ENCODE peak calls at places on chromosomes 4 and X, in ten cellular contexts. Q is body of pancreas, G is NB4, X is esophagus muscularis mucosa, L is A549, D is prostate gland, S is GM12878, H is transverse colon, U is heart left ventricle, T is GM12892. J is an unnamed sample.

GRCh38 chrX:50700921-50701320 is 113.1 kb downstream of the SHROOM4 start:
- DNase-seq in S (no peak), T (no peak), X (no peak), H (no peak), G (no peak), D (no peak), Q (no peak), L (no peak), U (no peak), J (peak; percentile 43)

GRCh38 chr4:148782284-148782683 is 340.1 kb upstream of the NR3C2 start:
- DNase-seq in H (no peak), S (no peak), Q (no peak), L (peak; percentile 1), X (no peak), U (no peak), T (no peak), G (no peak), D (no peak), J (no peak)

GRCh38 chrX:14697453-14697852 is 168.1 kb downstream of the GLRA2 start:
- DNase-seq in Q (peak; percentile 21), U (no peak), T (peak; percentile 4), S (no peak), G (peak; percentile 40), D (no peak), X (no peak), L (peak; percentile 53), H (peak; percentile 48), J (peak; percentile 53)

GRCh38 chrX:135543924-135544323 is 23.5 kb downstream of the INTS6L start:
- DNase-seq in G (peak; percentile 41), Q (no peak), X (no peak), S (no peak), L (peak; percentile 17), U (no peak), H (peak; percentile 30), T (no peak), D (no peak), J (no peak)

GRCh38 chr4:68906238-68907137 is 45.1 kb downstream of the UGT2A3 start:
- DNase-seq in L (no peak), X (no peak), D (peak; percentile 35), H (no peak), U (no peak), S (no peak), Q (peak; percentile 52), G (no peak), T (no peak), J (no peak)

GRCh38 chr4:106353786-106354185 is 14.8 kb downstream of the GIMD1 start:
- DNase-seq in Q (no peak), U (no peak), S (no peak), X (no peak), G (no peak), H (no peak), D (no peak), L (no peak), T (no peak), J (no peak)

GRCh38 chr4:22668301-22668700 is 24.4 kb upstream of the GBA3 start:
- DNase-seq in U (no peak), Q (no peak), X (no peak), T (no peak), S (no peak), D (no peak), L (no peak), G (no peak), H (no peak), J (no peak)

GRCh38 chr4:106454581-106454980 is 86.0 kb upstream of the GIMD1 start:
- DNase-seq in T (no peak), H (no peak), S (no peak), D (no peak), X (no peak), G (no peak), Q (no peak), L (no peak), U (no peak), J (no peak)

GRCh38 chr4:126850286-126850685 is 782.5 kb upstream of the INTU start:
- DNase-seq in L (peak; percentile 85), T (no peak), X (no peak), H (no peak), D (no peak), S (no peak), G (peak; percentile 18), Q (no peak), U (no peak), J (no peak)

GRCh38 chr4:48268956-48269860 is at the start of gene TEC:
- DNase-seq in H (peak; percentile 45), L (peak; percentile 60), G (peak; percentile 80), U (no peak), Q (peak; percentile 69), T (no peak), X (no peak), S (no peak), D (peak; percentile 7), J (peak; percentile 70)
- TF ChIP-seq POLR2A in H (peak; percentile 91), L (peak; percentile 28), G (no peak), U (peak; percentile 58), Q (peak; percentile 90), T (peak; percentile 86), X (peak; percentile 15), S (peak; percentile 92), D (peak; percentile 53), J (peak; percentile 55)

GRCh38 chrX:119880552-119881437 is 9.2 kb downstream of the NDUFA1 start:
- DNase-seq in S (peak; percentile 35), U (peak; percentile 7), X (no peak), L (peak; percentile 70), H (peak; percentile 16), T (no peak), Q (peak; percentile 43), D (peak; percentile 4), G (peak; percentile 72), J (peak; percentile 28)
- TF ChIP-seq POLR2A in S (no peak), U (no peak), X (no peak), L (no peak), H (no peak), T (no peak), Q (no peak), D (no peak), G (no peak), J (no peak)

DNA sequence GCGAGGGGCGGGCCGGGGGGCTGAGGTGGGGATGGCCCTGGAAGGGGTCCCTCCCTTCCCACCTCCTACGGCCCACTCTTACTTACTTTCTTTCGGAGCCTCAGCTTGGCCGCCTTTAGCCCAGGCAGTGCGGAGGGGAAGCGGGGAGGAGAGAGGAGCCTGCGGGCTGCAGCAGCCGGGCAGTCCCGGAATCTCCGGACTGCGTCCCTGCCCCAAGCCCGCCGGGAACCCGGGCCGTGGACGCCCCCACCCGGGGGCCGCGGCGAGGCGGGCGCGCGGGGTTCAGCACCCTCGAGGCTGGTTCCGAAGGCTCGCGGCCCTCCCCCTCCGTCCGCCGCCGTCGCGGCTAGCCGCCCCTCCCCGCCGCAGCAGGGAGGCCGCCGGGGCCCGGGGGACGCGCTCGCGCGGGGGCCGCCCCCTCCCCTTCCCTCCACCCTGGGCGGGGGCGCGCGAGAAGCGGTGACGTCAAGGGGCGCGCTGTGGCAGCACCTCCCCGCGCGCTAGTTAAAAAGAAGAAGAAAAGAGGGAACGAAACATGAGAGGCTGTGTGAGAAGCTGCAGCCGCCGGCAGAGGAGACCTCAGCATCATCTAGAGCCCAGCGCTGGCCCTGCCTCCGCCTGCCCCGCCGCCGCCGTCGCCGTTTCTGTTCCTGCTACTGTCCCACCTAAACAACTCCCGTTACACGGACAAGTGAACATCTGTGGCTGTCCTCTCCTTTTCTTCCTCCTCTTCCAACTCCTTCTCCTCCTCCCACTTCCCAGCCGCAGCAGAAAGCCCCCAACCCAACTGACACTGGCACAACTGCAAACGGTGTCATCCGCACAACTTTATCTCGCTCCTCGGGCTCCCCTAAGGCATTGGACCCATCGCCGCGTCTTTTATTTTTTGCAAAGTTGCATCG is at the start of gene HHIP:
- DNase-seq in G (no peak), U (peak; percentile 21), D (no peak), H (peak; percentile 25), X (no peak), L (peak; percentile 14), Q (peak; percentile 33), T (peak; percentile 21), S (no peak), J (peak; percentile 22)
- TF ChIP-seq POLR2A in G (no peak), U (no peak), D (no peak), H (peak; percentile 22), X (no peak), L (no peak), Q (no peak), T (no peak), S (peak; percentile 31), J (no peak)

GRCh38 chr4:88823058-88823919 is 125.7 kb upstream of the NAP1L5 start:
- DNase-seq in L (peak; percentile 88), U (peak; percentile 92), Q (peak; percentile 96), G (peak; percentile 78), H (peak; percentile 90), T (no peak), X (peak; percentile 94), D (peak; percentile 83), S (peak; percentile 57), J (peak; percentile 93)
- TF ChIP-seq POLR2A in L (peak; percentile 45), U (peak; percentile 63), Q (peak; percentile 96), G (no peak), H (peak; percentile 94), T (no peak), X (peak; percentile 49), D (peak; percentile 83), S (no peak), J (peak; percentile 39)

GRCh38 chr4:118835896-118836762 is at the start of gene SEC24D:
- DNase-seq in X (peak; percentile 94), D (peak; percentile 80), Q (peak; percentile 90), S (no peak), G (peak; percentile 88), L (peak; percentile 75), H (peak; percentile 90), T (peak; percentile 86), U (peak; percentile 89), J (peak; percentile 87)

GRCh38 chr4:118836763-118837507 is 1.0 kb upstream of the SEC24D start:
- DNase-seq in X (peak; percentile 12), S (no peak), T (no peak), D (no peak), H (no peak), Q (no peak), G (no peak), L (no peak), U (no peak), J (no peak)

GRCh38 chr4:118834070-118834469 is 1.9 kb downstream of the SEC24D start:
- DNase-seq in U (no peak), X (no peak), S (no peak), Q (no peak), G (no peak), L (no peak), D (no peak), T (no peak), H (no peak), J (no peak)

GRCh38 chr4:118833192-118833820 is 2.6 kb downstream of the SEC24D start:
- DNase-seq in G (no peak), U (no peak), Q (no peak), S (no peak), D (no peak), T (no peak), X (peak; percentile 19), L (no peak), H (no peak), J (no peak)

GRCh38 chr4:118834960-118835895 is 698 bp downstream of the SEC24D start:
- DNase-seq in U (peak; percentile 70), L (peak; percentile 66), S (peak; percentile 62), G (peak; percentile 88), T (no peak), X (peak; percentile 92), D (peak; percentile 67), Q (peak; percentile 87), H (peak; percentile 70), J (peak; percentile 84)
- TF ChIP-seq POLR2A in U (peak; percentile 51), L (no peak), S (peak; percentile 79), G (no peak), T (peak; percentile 59), X (no peak), D (peak; percentile 56), Q (peak; percentile 81), H (peak; percentile 45), J (no peak)